ENCODE peak calls at places on chromosome 10, in four cellular contexts. O is neuronal stem cell, J is lung, L is psoas muscle. A is an unnamed sample. For H3K4me1, the result is how much of the 10 kb centered on the place peaks cover.

GRCh38 chr10:78532480-78533046 is 498.9 kb downstream of the RPS24 start:
- DNase-seq in O (no peak), J (no peak), L (no peak), A (no peak)

GRCh38 chr10:122637371-122637770 is 62.3 kb downstream of the C10orf120 start:
- DNase-seq in L (no peak), O (no peak), J (no peak), A (no peak)

GRCh38 chr10:22652988-22653431 is 61.4 kb downstream of the PIP4K2A start:
- DNase-seq in L (no peak), J (no peak), O (no peak), A (peak)

GRCh38 chr10:127920319-127921074 is 13.6 kb downstream of the PTPRE start:
- DNase-seq in O (no peak), L (no peak), J (no peak), A (no peak)

GRCh38 chr10:88092975-88093374 is 229.6 kb downstream of the PTEN start:
- DNase-seq in L (no peak), O (no peak), J (no peak), A (no peak)

GRCh38 chr10:128526793-128527375 is 400.7 kb upstream of the MKI67 start:
- DNase-seq in L (no peak), J (no peak), O (no peak), A (no peak)

GRCh38 chr10:101843032-101843991 is at the start of gene KCNIP2:
- DNase-seq in J (no peak), L (no peak), O (no peak), A (peak)

GRCh38 chr10:31426425-31426824 is 107.4 kb downstream of the ZEB1 start:
- DNase-seq in J (no peak), O (no peak), L (no peak), A (no peak)

GRCh38 chr10:97426776-97427570 is 982 bp downstream of the PGAM1 start:
- DNase-seq in J (no peak), O (no peak), L (no peak), A (no peak)

GRCh38 chr10:70494966-70495365 is 16.4 kb downstream of the PALD1 start:
- DNase-seq in O (no peak), L (peak), J (no peak), A (no peak)

GRCh38 chr10:45470098-45471012 is 96.3 kb downstream of the ALOX5 start:
- DNase-seq in J (no peak), L (no peak), O (no peak), A (peak)

GRCh38 chr10:23694921-23695824 is 256.3 kb downstream of the OTUD1 start:
- DNase-seq in L (no peak), J (no peak), O (peak), A (no peak)

GRCh38 chr10:132742837-132743194 is 43.1 kb downstream of the NKX6-2 start:
- DNase-seq in J (no peak), O (peak), L (no peak), A (no peak)

GRCh38 chr10:125868372-125868975 is 12.6 kb downstream of the DHX32 start:
- DNase-seq in L (no peak), O (no peak), J (no peak), A (peak)

GRCh38 chr10:94725871-94726270 is 36.6 kb upstream of the CYP2C19 start:
- DNase-seq in J (no peak), O (no peak), L (no peak), A (no peak)

GRCh38 chr10:50351483-50352146 is 100.3 kb upstream of the ASAH2 start:
- DNase-seq in J (no peak), L (no peak), O (no peak), A (no peak)

GRCh38 chr10:61819208-61819607 is 82.3 kb upstream of the ARID5B start:
- DNase-seq in J (no peak), O (no peak), L (no peak), A (no peak)

GRCh38 chr10:63760034-63760707 is 239.0 kb downstream of the REEP3 start:
- DNase-seq in L (no peak), J (no peak), O (no peak), A (no peak)

GRCh38 chr10:109480836-109481235 is 442.5 kb downstream of the XPNPEP1 start:
- DNase-seq in J (no peak), L (no peak), O (no peak), A (no peak)

GRCh38 chr10:9786576-9786975 is 1231.1 kb upstream of the CELF2 start:
- DNase-seq in J (no peak), L (no peak), O (no peak), A (no peak)

GRCh38 chr10:49844775-49845561 is 82.8 kb upstream of the OGDHL start:
- DNase-seq in O (no peak), L (no peak), J (no peak), A (no peak)

GRCh38 chr10:29537799-29538198 is 97.0 kb downstream of the SVIL start:
- DNase-seq in O (no peak), L (no peak), J (no peak), A (no peak)

GRCh38 chr10:133096616-133097269 is 9.0 kb downstream of the ADGRA1 start:
- DNase-seq in L (no peak), O (no peak), J (no peak), A (no peak)

GRCh38 chr10:24383681-24384106 is 174.8 kb downstream of the KIAA1217 start:
- DNase-seq in L (peak), O (no peak), J (peak), A (no peak)

GRCh38 chr10:122590158-122590557 is 29.6 kb downstream of the DMBT1 start:
- DNase-seq in L (no peak), J (no peak), O (no peak), A (no peak)

GRCh38 chr10:13759167-13759566 is 172.4 kb downstream of the PRPF18 start:
- DNase-seq in L (no peak), O (peak), J (no peak), A (no peak)

GRCh38 chr10:79149662-79150443 is 81.1 kb downstream of the ZMIZ1 start:
- DNase-seq in O (no peak), L (peak), J (peak), A (peak)

GRCh38 chr10:111677747-111678146 is 505.8 kb downstream of the GPAM start:
- DNase-seq in O (no peak), J (no peak), L (no peak), A (no peak)

GRCh38 chr10:154348-154747 is 19.1 kb downstream of the ZMYND11 start:
- DNase-seq in O (no peak), L (no peak), J (no peak), A (no peak)

GRCh38 chr10:3781458-3782098 is 3.4 kb downstream of the KLF6 start:
- DNase-seq in J (no peak), O (no peak), L (peak), A (no peak)

GRCh38 chr10:17106991-17107390 is 22.6 kb downstream of the CUBN start:
- DNase-seq in J (no peak), O (no peak), L (no peak), A (no peak)

GRCh38 chr10:97278491-97278989 is 13.9 kb downstream of the ARHGAP19 start:
- DNase-seq in O (no peak), J (no peak), L (no peak), A (peak)

GRCh38 chr10:121577568-121577967 is 20.7 kb downstream of the FGFR2 start:
- DNase-seq in J (no peak), O (no peak), L (no peak), A (no peak)
- H3K4me1 ChIP-seq in J (under half), O (under half), L (under half), A (under half)

DNA sequence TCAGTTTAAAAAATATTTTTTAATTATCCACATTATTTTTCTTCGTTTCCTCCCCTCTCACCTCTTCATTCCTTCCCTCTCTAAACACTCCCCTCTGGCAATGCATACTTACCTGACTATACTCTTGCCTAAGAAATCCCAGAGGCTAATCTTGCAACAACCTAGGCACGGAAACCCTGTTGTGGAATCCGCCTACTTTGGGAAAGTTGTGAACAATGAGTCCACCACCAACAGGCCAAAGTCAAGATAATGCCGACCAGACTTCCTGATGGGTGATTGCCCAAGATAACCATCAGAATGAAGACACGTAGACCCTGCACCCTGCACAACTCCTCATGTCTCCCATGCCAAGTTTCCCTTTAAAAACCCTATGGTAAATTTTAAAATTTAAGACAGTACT is 521.5 kb downstream of the KIF20B start:
- DNase-seq in J (no peak), L (no peak), O (no peak), A (no peak)
- H3K27ac ChIP-seq in J (no peak), L (no peak), O (no peak), A (no peak)

GRCh38 chr10:121405549-121405948 is 192.7 kb downstream of the FGFR2 start:
- DNase-seq in J (no peak), L (no peak), O (no peak), A (no peak)
- H3K4me1 ChIP-seq in J (under half), L (under half), O (under half), A (under half)

DNA sequence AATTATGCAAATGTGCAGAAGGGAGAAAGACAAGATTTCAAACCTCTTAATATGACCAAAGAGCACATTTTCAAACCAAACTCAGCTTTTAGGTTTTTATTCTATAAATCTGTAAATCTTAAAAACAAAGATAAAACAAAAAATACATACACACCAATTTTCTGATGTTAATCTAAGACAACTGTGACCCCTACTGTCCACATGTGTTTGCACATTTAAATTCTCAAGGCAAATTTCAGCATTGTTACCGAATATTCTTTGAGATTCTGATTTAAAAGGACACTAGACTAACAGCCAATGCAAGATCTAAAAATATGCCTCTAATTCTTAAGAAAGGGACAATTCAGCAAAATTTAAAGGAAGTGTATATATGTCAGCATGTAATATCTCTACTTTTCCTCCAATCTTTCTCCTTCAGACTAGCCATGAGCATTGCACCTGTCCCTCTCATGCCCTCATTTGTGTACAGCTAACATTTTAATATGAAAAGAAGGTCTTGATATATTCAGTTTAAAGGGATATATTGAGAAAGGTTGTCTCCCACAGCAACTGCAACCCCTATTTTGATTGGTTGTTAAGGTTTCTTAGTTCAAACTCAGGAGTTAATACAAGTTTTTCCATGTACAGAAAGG is 417.9 kb downstream of the IPMK start:
- DNase-seq in O (no peak), L (no peak), J (no peak), A (no peak)
- H3K27ac ChIP-seq in O (no peak), L (no peak), J (no peak), A (no peak)

GRCh38 chr10:124453965-124454610 is 4.3 kb upstream of the NKX1-2 start:
- DNase-seq in L (no peak), J (no peak), O (no peak), A (no peak)
- H3K4me1 ChIP-seq in L (under half), J (under half), O (under half), A (under half)

DNA sequence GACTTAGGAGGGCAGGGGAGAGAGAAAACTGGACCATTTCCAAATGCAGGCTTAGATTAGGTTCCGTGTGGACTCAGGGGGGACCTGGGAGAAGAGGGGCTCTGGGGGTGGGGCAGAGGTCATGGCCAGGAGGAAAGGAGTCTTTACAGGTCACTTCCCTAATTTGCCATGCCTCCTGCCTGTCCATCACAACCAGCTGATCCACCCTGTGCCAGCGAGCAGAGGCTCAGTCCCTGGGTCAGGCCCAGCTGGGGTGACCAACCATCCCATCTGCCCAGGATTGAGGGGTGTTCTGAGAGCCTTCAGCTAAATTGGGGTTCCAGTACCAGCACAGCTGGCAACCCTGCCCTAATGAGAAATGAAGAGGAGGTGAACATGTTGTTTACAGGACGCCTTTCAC is 84.6 kb upstream of the CACUL1 start:
- DNase-seq in L (no peak), O (no peak), J (no peak), A (no peak)
- H3K27ac ChIP-seq in L (no peak), O (no peak), J (no peak), A (no peak)

DNA sequence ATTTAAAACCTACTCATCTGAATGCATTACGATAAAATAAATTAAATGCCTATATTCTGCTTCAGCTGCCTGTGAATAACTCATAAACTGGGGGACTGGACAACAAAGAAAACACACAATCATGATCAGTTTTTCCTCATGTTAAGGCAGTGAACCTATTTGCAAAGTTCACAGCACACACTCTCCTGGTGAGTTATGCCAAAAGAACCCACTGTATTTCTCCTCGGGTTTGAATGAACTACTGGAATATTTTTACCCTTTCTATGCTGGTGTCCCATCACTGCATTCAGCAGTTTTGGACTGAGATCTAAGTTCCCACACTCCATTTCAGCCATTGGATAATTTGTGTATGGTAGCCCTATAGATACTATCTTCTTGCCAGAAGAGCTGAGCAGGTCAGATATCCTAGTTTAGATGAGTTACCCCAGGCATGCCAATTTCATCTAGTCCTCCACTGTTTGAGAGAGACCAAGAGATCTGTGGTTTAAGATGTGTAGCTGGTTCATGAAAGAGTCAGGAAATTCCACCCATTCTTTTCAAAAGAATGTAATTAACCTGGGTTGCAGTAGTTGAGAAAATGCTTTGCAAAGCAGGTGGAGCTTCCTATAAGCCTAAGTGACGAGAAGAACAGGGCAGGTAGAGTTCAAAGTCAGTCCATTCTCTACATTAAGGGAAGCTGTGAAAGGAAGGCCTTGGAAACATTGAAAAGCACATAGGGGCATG is 101.7 kb downstream of the PLXDC2 start:
- DNase-seq in J (no peak), O (no peak), L (no peak), A (no peak)
- H3K4me1 ChIP-seq in J (under half), O (under half), L (under half), A (under half)

GRCh38 chr10:90920986-90921643 is at the start of gene ANKRD1:
- DNase-seq in J (no peak), O (peak), L (peak), A (no peak)

GRCh38 chr10:90921906-90922305 is 1.0 kb upstream of the ANKRD1 start:
- DNase-seq in L (no peak), J (no peak), O (no peak), A (no peak)

GRCh38 chr10:90917968-90918318 is 2.9 kb downstream of the ANKRD1 start:
- DNase-seq in O (no peak), L (no peak), J (no peak), A (no peak)

GRCh38 chr10:90917231-90917967 is 3.5 kb downstream of the ANKRD1 start:
- DNase-seq in L (no peak), O (no peak), J (no peak), A (no peak)

DNA sequence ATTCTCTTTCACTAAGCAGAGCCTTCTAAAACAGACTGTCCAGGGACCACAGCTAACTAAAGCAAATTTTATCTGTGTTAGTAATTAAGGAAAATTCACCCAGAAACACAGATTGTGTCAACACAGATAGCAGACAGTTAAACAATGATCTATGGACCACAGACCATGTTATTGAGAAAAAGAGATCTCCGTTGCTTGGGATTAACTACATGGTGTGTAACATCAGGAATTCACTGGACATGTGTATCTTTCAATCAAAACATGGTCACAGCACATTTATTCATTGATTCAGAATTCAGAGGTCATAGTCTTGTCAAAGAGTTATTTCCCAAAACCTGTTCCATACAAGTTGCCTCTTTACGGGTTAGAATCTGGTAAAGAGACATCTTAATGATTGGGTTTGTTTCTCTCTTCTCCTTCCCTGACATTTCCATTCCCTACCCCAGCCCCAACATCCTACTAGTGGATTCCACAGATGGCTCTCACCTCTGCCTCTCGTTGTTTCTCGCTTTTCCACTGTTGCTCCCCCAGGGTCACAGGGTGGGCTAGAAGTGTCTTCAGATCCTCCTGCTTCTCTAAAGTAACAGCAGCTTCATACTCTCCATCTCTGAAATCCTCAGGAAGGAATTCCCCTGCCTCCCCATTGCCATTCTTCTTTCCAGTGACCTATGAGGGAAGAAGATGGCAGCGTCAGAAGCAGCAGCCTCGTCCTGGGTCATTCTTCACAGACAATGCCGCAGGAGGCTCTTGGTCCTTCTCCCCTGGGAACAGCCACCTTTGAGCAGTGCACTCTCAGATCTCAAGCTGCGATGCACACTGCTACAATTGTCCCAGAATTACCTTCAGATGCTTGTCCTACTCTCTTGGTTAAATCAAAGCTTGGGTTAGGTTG is 958 bp downstream of the ANKRD1 start:
- DNase-seq in L (no peak), O (no peak), J (no peak), A (no peak)
- H3K27ac ChIP-seq in L (peak), O (no peak), J (peak), A (no peak)